ENCODE peak calls at places on chromosomes 16 and 17, in four cellular contexts. H is activated B cell treated with CpG ODN at 0.5 μM for 24 hours, D is D721Med, U is pancreas. N is an unnamed sample.

GRCh38 chr17:57257911-57258885 is 1.9 kb downstream of the MSI2 start:
- DNase-seq in U (peak), H (no peak), D (no peak), N (no peak)

GRCh38 chr17:55664287-55664686 is 58.4 kb downstream of the TMEM100 start:
- DNase-seq in H (peak), U (no peak), D (no peak), N (peak)

GRCh38 chr16:2740476-2740875 is 12.0 kb upstream of the SRRM2 start:
- DNase-seq in H (no peak), D (no peak), U (no peak), N (no peak)

GRCh38 chr17:40291311-40291710 is 3.6 kb downstream of the CDC6 start:
- DNase-seq in D (no peak), U (no peak), H (no peak), N (no peak)

GRCh38 chr16:17448640-17449638 is 21.8 kb downstream of the XYLT1 start:
- DNase-seq in H (no peak), D (no peak), U (peak), N (peak)

GRCh38 chr17:50177983-50178834 is 12.4 kb downstream of the SGCA start:
- DNase-seq in H (peak), D (no peak), U (peak), N (peak)

GRCh38 chr17:8123695-8124349 is at the start of gene HES7:
- DNase-seq in D (no peak), H (no peak), U (no peak), N (no peak)

GRCh38 chr17:34220776-34221390 is 34.2 kb upstream of the CCL2 start:
- DNase-seq in H (no peak), D (no peak), U (no peak), N (no peak)

GRCh38 chr16:71537643-71538042 is 11.4 kb downstream of the CHST4 start:
- DNase-seq in H (no peak), D (peak), U (no peak), N (peak)

GRCh38 chr17:17408236-17408794 is 68.5 kb upstream of the MED9 start:
- DNase-seq in H (no peak), U (no peak), D (no peak), N (no peak)

GRCh38 chr16:58636474-58636873 is 6.8 kb upstream of the CNOT1 start:
- DNase-seq in H (no peak), D (no peak), U (no peak), N (no peak)

GRCh38 chr16:73082608-73083007 is 34.7 kb upstream of the ZFHX3 start:
- DNase-seq in D (no peak), H (no peak), U (no peak), N (no peak)

GRCh38 chr17:40303706-40304450 is 5.1 kb upstream of the RARA start:
- DNase-seq in H (no peak), D (no peak), U (no peak), N (no peak)

GRCh38 chr16:89697616-89698331 is 3.7 kb downstream of the SPATA2L start:
- DNase-seq in U (peak), H (no peak), D (no peak), N (no peak)

GRCh38 chr16:29198731-29199521 is 207.6 kb downstream of the NPIPB11 start:
- DNase-seq in H (peak), D (no peak), U (no peak), N (no peak)

GRCh38 chr17:49696233-49696761 is 11.5 kb downstream of the SLC35B1 start:
- DNase-seq in H (no peak), D (no peak), U (no peak), N (peak)

GRCh38 chr17:34916120-34916519 is 45.1 kb downstream of the CCT6B start:
- DNase-seq in H (no peak), D (no peak), U (no peak), N (no peak)

GRCh38 chr17:6940186-6940649 is 55.6 kb upstream of the ALOX12 start:
- DNase-seq in D (no peak), U (no peak), H (no peak), N (no peak)

GRCh38 chr17:63493411-63493810 is 16.6 kb downstream of the ACE start:
- DNase-seq in H (no peak), U (no peak), D (no peak), N (no peak)

GRCh38 chr16:88373927-88374492 is 8.7 kb upstream of the ZNF469 start:
- DNase-seq in H (no peak), D (no peak), U (peak), N (no peak)

GRCh38 chr16:86270696-86271095 is 239.6 kb upstream of the FOXF1 start:
- DNase-seq in H (no peak), U (no peak), D (no peak), N (no peak)

GRCh38 chr17:42519546-42520444 is 16.2 kb upstream of the NAGLU start:
- DNase-seq in D (no peak), U (peak), H (no peak), N (no peak)

GRCh38 chr17:42669705-42670198 is 7.0 kb downstream of the PLEKHH3 start:
- DNase-seq in H (no peak), U (peak), D (no peak), N (no peak)

GRCh38 chr16:11038777-11039176 is 94.4 kb downstream of the CLEC16A start:
- DNase-seq in D (no peak), U (no peak), H (no peak), N (no peak)

GRCh38 chr16:11038305-11038704 is 93.9 kb downstream of the CLEC16A start:
- DNase-seq in U (no peak), H (no peak), D (no peak), N (no peak)

GRCh38 chr16:11035096-11035495 is 90.7 kb downstream of the CLEC16A start:
- DNase-seq in U (no peak), H (no peak), D (no peak), N (no peak)

GRCh38 chr16:11036040-11036439 is 91.7 kb downstream of the CLEC16A start:
- DNase-seq in U (no peak), H (no peak), D (no peak), N (no peak)

DNA sequence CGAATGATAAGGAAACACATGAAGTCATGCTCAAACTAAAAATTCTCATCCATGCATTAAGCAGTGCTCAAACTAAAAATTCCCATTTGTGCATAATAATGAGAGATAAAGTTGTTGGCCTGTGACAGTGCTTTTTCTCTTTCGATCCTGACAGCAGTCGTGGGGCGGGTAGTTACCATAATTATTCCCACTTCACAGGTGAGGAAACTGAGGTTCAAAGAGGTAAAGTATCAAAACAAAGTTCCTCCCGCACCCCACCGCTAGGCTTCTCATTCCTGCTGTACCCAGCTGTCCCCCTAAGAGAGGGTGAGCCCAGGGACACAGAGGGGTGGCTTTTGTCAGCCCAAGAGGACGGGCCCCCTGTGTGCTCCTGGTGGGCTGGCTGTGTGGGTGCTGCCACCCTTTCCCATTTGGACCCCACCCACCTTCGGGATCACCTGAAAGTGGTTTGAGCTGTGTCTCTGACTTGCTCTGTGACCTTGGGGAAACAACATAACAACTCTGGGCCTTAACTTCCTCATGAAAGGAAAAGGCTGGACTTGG is 92.6 kb downstream of the CLEC16A start:
- DNase-seq in D (no peak), H (no peak), U (no peak), N (no peak)
- TF ChIP-seq CTCF in D (no peak), H (no peak), U (no peak), N (no peak)

DNA sequence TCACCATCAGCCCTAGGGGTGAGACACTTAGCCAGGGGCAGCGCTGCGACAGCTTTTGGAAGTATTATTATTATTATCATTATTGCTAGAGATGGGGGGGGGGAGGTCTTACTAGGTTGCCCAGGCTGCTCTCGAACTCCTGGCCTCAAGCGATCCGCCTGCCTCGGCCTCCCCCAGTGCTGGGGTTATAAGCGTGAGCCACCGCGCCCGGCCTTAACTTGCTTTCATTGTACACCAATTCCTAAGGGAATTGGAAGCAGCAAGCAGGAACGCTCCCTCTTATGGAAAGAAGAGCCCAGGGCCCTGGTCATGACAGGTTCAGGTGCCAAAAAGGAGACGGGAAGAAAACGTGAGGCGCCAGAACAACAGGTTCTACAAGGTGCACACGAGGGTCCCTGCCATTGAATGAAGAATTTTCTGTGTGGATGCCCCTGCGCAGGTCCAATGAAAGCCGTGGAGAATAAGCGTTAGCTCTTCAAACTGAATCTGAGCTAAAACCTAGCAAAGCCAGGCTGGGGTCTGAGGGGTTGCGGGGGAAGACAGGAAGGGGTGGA is 522 bp upstream of the RPL38 start:
- DNase-seq in H (no peak), U (no peak), D (peak), N (no peak)
- TF ChIP-seq CTCF in H (no peak), U (no peak), D (no peak), N (no peak)

GRCh38 chr17:80984749-80985148 is 6.9 kb upstream of the CHMP6 start:
- DNase-seq in D (no peak), U (no peak), H (no peak), N (no peak)
- TF ChIP-seq CTCF in D (no peak), U (no peak), H (no peak), N (no peak)

GRCh38 chr17:70624208-70624607 is 454.9 kb downstream of the KCNJ2 start:
- DNase-seq in U (no peak), D (no peak), H (no peak), N (no peak)

DNA sequence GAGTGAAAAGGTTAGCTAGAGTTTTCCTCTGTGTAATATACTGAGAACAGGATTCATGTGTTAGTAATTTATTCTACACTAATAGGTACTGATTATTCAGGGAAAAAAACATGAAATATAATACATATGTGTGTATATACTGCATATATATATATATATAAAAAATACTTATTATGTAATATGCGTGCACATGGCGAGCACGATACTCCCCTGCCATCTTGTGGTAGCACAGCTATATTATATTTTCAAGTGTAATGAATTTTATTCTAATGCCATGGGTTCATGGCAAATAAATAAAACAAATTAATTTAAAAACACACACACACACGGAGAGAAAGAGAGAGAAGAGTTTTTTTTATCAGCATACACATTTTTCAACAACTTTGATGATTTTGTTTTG is 460.6 kb downstream of the KCNJ2 start:
- DNase-seq in H (no peak), U (no peak), D (no peak), N (no peak)
- TF ChIP-seq CTCF in H (no peak), U (no peak), D (peak), N (no peak)

DNA sequence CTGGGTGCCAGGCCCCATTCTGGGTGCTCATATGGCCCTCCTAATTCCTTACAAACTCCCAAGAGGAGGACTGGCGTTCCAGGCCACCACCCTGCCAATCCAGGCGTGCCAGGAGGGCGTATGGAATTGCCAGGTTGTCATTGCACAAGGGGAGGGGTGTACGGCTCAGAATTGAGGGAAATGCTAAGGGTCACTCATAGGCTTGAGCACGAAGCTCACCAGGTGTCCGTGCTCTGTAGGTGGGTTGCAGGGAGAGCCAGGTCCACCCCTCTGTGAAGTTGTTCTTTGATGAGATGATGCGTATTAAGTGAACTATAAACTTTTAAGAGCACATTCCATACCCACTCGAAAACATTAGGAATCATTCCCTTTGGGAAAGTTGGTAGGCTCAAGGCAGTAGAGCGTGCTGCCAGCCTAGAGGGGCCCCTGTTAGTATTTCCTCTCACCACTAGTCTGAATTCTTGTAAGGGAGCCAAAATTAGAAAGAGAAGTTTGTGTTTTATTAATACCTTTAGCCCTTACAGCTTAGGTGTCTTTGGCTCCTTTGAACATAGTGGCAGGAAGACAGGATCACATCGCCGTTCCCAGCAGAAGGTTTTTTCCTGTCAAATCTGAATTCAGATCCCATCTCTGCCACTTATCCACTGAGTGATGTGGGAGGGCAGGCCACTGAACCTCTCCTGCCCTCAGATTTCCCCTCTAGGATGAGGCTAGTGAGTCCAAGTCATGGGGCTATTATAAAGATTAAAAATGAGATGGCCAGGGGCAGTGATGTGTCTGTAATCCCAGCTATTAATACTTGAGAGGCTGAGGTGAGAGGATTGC is 38.7 kb upstream of the NFAT5 start:
- DNase-seq in D (no peak), U (no peak), H (no peak), N (no peak)
- TF ChIP-seq CTCF in D (no peak), U (no peak), H (no peak), N (no peak)

DNA sequence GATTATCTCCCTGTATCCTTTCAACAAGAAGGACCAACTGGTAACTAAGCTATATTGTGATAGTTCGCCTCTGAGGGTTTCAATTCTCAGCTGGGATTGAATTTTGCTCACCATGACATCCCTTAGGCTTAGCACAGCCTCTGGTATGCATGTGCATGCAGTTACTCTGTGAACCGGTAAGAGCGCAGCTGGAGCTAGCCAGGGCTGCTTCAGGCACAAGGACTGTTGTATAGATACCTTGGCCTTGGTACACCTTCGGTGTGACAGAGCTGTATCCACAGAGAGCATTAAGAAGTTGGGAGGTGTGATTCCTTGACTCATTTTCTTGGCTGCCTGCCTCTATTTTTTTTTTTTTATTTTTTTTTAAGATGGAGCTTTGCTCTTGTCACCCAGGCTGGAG is 2.3 kb upstream of the NUTF2 start:
- DNase-seq in H (no peak), U (no peak), D (no peak), N (no peak)
- TF ChIP-seq CTCF in H (no peak), U (no peak), D (no peak), N (no peak)

DNA sequence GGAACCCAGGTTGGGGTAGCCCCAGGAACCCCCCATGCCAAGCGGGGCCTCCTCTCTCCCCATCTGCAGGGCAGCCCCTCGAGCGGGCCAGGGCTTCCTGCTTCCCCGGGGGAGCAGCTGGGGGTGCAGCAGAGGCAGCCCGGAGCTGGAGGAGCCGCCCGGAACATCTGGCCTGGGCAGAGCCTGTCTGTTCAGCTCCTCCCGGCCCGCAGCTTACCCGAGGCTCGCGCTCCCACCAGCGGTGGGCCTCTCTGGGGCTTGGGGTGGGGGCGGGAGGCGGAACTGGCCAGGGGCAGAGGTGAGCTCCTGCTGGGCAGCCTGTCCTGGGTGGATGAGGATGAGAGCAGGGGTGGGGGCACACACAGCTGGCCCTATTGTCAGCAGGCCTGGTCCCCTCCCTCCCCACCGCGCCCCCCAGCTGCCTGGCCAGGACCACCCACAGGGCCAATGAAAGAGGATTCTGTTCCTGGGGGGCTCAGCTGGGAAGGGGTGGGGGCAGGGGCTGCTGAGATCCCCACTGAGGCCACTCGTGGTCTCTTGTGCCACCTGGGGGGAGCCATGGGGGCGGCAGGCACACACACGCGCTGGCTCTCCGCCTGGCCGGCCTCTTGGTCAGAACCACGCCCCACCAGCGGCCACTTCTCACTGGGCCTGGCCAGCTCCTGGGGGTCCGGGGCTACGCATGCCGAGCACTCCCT is 34.7 kb downstream of the BAHCC1 start:
- DNase-seq in U (peak), H (no peak), D (no peak), N (no peak)
- TF ChIP-seq CTCF in U (no peak), H (no peak), D (no peak), N (peak)

GRCh38 chr17:76388966-76389888 is 4.8 kb downstream of the SPHK1 start:
- DNase-seq in H (no peak), D (no peak), U (peak), N (no peak)
- TF ChIP-seq CTCF in H (no peak), D (no peak), U (no peak), N (no peak)